ENCODE peak calls at places on chromosomes 11 and 22, in nine cellular contexts. M is GM23338, B is fibroblast of lung, E is MM.1S, K is OCI-LY7, S is H9, A is astrocyte, G is GM23248, T is IMR-90. F is an unnamed sample.

GRCh38 chr11:955154-956049 is 29.7 kb downstream of the AP2A2 start:
- DNase-seq in M (no peak), B (no peak), E (no peak), K (no peak), S (no peak), A (no peak), G (no peak), T (no peak), F (peak; percentile 71)

GRCh38 chr11:17273668-17274321 is 2.7 kb upstream of the NUCB2 start:
- DNase-seq in M (peak; percentile 83), B (no peak), E (no peak), K (peak; percentile 44), S (peak; percentile 67), A (no peak), G (peak; percentile 14), T (no peak), F (no peak)

GRCh38 chr11:36763187-36763586 is 165.2 kb upstream of the RAG2 start:
- DNase-seq in M (no peak), B (no peak), E (peak; percentile 35), K (no peak), S (no peak), A (no peak), G (no peak), T (no peak), F (no peak)

GRCh38 chr22:27060188-27060587 is 402.8 kb downstream of the MIAT start:
- DNase-seq in M (no peak), B (no peak), E (no peak), K (no peak), S (no peak), A (no peak), G (no peak), T (no peak), F (no peak)

GRCh38 chr22:43945632-43946390 is 9.4 kb upstream of the SAMM50 start:
- DNase-seq in M (peak; percentile 81), B (peak; percentile 45), E (peak; percentile 38), K (peak; percentile 72), S (peak; percentile 71), A (no peak), G (peak; percentile 84), T (peak; percentile 59), F (peak; percentile 62)

GRCh38 chr11:117523680-117524079 is 196.0 kb downstream of the CEP164 start:
- DNase-seq in M (no peak), B (peak; percentile 54), E (no peak), K (no peak), S (no peak), A (peak; percentile 31), G (peak; percentile 84), T (peak; percentile 58), F (peak; percentile 12)

GRCh38 chr11:20762980-20763379 is 93.6 kb downstream of the NELL1 start:
- DNase-seq in M (no peak), B (no peak), E (no peak), K (no peak), S (no peak), A (no peak), G (no peak), T (no peak), F (no peak)

GRCh38 chr11:765025-765801 is 12.1 kb downstream of the GATD1 start:
- DNase-seq in M (peak; percentile 88), B (peak; percentile 30), E (peak; percentile 59), K (peak; percentile 65), S (peak; percentile 86), A (no peak), G (peak; percentile 66), T (peak; percentile 36), F (peak; percentile 61)

GRCh38 chr11:117154468-117154867 is 10.4 kb downstream of the PAFAH1B2 start:
- DNase-seq in M (no peak), B (no peak), E (no peak), K (no peak), S (no peak), A (no peak), G (no peak), T (no peak), F (no peak)

GRCh38 chr11:57763568-57763967 is 2.0 kb downstream of the CTNND1 start:
- DNase-seq in M (peak; percentile 73), B (peak; percentile 54), E (no peak), K (no peak), S (no peak), A (peak; percentile 42), G (peak; percentile 72), T (peak; percentile 53), F (peak; percentile 66)

GRCh38 chr22:44341431-44342346 is 28.9 kb upstream of the SHISAL1 start:
- DNase-seq in M (no peak), B (peak; percentile 60), E (no peak), K (no peak), S (no peak), A (peak; percentile 53), G (peak; percentile 42), T (peak; percentile 69), F (no peak)

GRCh38 chr11:128422576-128423370 is 164.6 kb downstream of the ETS1 start:
- DNase-seq in M (no peak), B (no peak), E (no peak), K (no peak), S (no peak), A (no peak), G (no peak), T (no peak), F (no peak)

GRCh38 chr11:653837-654236 is 16.8 kb downstream of the DRD4 start:
- DNase-seq in M (no peak), B (no peak), E (no peak), K (no peak), S (no peak), A (no peak), G (no peak), T (no peak), F (no peak)

GRCh38 chr11:26985941-26986340 is 8.0 kb upstream of the FIBIN start:
- DNase-seq in M (no peak), B (peak; percentile 50), E (no peak), K (no peak), S (no peak), A (peak; percentile 52), G (peak; percentile 89), T (peak; percentile 23), F (no peak)

GRCh38 chr11:28910926-28911325 is 802.7 kb downstream of the METTL15 start:
- DNase-seq in M (no peak), B (peak; percentile 11), E (no peak), K (no peak), S (no peak), A (no peak), G (peak; percentile 36), T (peak; percentile 44), F (no peak)

GRCh38 chr11:72217856-72218745 is 1.5 kb downstream of the FOLR2 start:
- DNase-seq in M (no peak), B (no peak), E (no peak), K (no peak), S (no peak), A (no peak), G (no peak), T (no peak), F (no peak)

GRCh38 chr11:61004037-61004641 is 32.7 kb downstream of the CD6 start:
- DNase-seq in M (no peak), B (peak; percentile 76), E (no peak), K (no peak), S (no peak), A (peak; percentile 68), G (no peak), T (peak; percentile 13), F (no peak)

DNA sequence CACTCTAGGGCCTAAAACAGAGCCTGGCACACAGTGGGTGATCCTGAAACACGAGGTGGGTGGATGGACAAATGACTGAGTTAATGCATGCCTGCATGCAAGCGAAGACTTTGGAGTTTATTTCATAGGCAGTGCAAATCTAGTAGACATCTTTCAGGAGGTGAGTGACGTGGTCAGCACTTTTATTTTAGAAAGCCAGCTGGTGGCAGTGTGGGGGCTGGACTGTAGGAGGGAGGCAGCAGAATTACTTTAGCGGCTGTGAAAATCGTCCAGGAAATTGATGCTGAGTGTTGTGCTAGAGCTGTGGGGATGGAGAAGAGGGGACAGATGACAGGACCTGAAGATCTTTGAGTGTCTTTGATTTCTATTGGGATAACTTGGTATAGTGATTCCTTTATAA is 47.1 kb downstream of the BMAL1 start:
- DNase-seq in M (no peak), B (no peak), E (no peak), K (no peak), S (no peak), A (no peak), G (no peak), T (no peak), F (no peak)
- H4K20me1 ChIP-seq in M (no peaks in the 10 kb centered on the region), B (no peaks in the 10 kb centered on the region), E (no peaks in the 10 kb centered on the region), K (no peaks in the 10 kb centered on the region), S (no peaks in the 10 kb centered on the region), A (peaks cover 15% of the 10 kb centered on the region), G (no peaks in the 10 kb centered on the region), T (peaks cover under 1% of the 10 kb centered on the region), F (no peaks in the 10 kb centered on the region)

DNA sequence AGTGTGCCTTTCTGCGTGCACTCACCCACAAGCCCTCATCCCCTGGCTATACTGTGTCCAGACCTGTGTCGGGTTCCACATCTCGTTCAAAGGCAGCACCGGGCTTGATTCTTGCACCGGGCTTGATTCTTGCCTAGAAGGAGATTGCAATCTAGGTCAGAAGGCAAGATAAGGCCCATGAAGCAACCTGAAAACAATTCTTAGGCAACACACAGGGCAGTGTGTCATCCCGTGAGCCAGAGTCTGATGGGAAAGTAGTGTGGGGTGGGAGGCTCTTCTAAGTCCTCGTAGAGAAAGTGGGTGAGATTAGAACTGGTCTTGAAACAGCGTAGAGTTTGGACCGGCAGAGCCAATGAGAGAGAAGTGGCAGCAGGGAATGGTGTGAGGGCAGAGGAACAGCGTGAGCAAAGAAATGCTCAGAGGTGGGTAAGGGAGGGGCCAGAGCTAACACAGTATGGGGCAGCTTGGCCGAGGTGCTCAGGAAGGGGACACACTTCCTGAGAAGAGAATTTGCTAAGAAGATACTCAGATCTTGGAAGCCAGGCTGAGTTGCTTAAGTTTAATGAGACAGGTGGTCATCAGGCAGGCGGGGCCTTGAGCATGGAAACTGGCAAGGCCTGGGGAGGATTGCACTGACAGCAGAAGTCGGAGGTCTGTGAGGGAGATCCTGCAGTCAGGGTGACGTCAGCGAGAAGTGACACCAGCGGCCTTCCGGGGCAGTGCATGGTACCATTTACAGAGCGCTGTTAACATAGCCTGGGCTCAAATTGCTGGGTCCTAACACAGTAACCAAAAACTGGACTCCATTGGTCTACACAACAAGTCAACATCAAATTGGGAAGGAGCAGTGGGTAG is 40.7 kb upstream of the DKK3 start:
- DNase-seq in M (no peak), B (peak; percentile 37), E (no peak), K (no peak), S (no peak), A (peak; percentile 20), G (no peak), T (peak; percentile 42), F (peak; percentile 27)
- H4K20me1 ChIP-seq in M (no peaks in the 10 kb centered on the region), B (no peaks in the 10 kb centered on the region), E (no peaks in the 10 kb centered on the region), K (no peaks in the 10 kb centered on the region), S (peaks cover 3% of the 10 kb centered on the region), A (no peaks in the 10 kb centered on the region), G (no peaks in the 10 kb centered on the region), T (no peaks in the 10 kb centered on the region), F (no peaks in the 10 kb centered on the region)

DNA sequence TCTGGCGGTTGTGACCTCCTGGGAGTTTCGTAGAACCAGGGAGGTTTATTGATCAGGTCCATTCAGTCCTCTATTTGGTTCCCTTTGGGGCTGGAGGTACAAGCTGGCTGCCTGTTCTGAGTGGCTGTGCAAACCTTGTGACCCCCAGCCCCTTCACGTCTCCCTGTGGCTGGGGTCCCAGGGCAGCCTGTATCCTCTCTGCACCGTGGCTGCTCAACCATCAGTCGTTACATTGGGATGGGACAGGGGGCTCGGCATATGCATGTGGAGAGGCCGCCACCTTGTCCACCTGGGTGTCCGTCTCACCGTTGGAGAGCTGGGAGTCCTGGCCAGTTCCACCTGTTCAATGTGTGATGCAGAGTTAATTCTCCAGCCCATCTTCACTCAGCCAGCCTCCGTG is 195.7 kb downstream of the TBC1D22A start:
- DNase-seq in M (no peak), B (no peak), E (no peak), K (no peak), S (no peak), A (no peak), G (no peak), T (no peak), F (no peak)
- H4K20me1 ChIP-seq in M (no peaks in the 10 kb centered on the region), B (no peaks in the 10 kb centered on the region), E (no peaks in the 10 kb centered on the region), K (no peaks in the 10 kb centered on the region), S (no peaks in the 10 kb centered on the region), A (peaks cover 26% of the 10 kb centered on the region), G (peaks cover 3% of the 10 kb centered on the region), T (peaks cover 7% of the 10 kb centered on the region), F (no peaks in the 10 kb centered on the region)

GRCh38 chr11:88434333-88434976 is 96.9 kb upstream of the CTSC start:
- DNase-seq in M (no peak), B (no peak), E (no peak), K (peak; percentile 10), S (peak; percentile 39), A (no peak), G (no peak), T (no peak), F (peak; percentile 19)
- H4K20me1 ChIP-seq in M (no peaks in the 10 kb centered on the region), B (no peaks in the 10 kb centered on the region), E (no peaks in the 10 kb centered on the region), K (no peaks in the 10 kb centered on the region), S (no peaks in the 10 kb centered on the region), A (no peaks in the 10 kb centered on the region), G (no peaks in the 10 kb centered on the region), T (no peaks in the 10 kb centered on the region), F (no peaks in the 10 kb centered on the region)

F was measured in PC-3.